ENCODE peak calls at places on chromosomes 4 and X, in ten cellular contexts. Z is PC-3; A is heart right ventricle; N is H9; I is HCT116; Y is breast epithelium; G is sigmoid colon; S is CD4-positive, alpha-beta T cell; Q is brain microvascular endothelial cell; U is aorta. V is an unnamed sample.

GRCh38 chr4:16573744-16574143 is 324.7 kb downstream of the LDB2 start:
- DNase-seq in Y (peak), G (no peak), A (peak), Z (peak), Q (no peak), U (no peak), I (no peak), S (no peak), N (no peak), V (no peak)

GRCh38 chr4:38075370-38076152 is 115.4 kb downstream of the PTTG2 start:
- DNase-seq in U (no peak), N (no peak), I (no peak), Y (no peak), Q (peak), S (no peak), A (peak), G (no peak), Z (no peak), V (no peak)

GRCh38 chr4:6076391-6076790 is 58.2 kb upstream of the C4orf50 start:
- DNase-seq in U (no peak), Y (no peak), Q (no peak), Z (peak), N (no peak), S (no peak), G (no peak), I (no peak), A (no peak), V (no peak)

GRCh38 chr4:10965196-10965595 is 280.6 kb upstream of the CLNK start:
- DNase-seq in G (no peak), I (no peak), N (no peak), Z (no peak), S (no peak), Q (no peak), Y (no peak), A (no peak), U (no peak), V (no peak)

GRCh38 chr4:15755781-15756180 is 22.3 kb upstream of the CD38 start:
- DNase-seq in I (no peak), S (no peak), Y (no peak), Z (no peak), A (no peak), Q (no peak), G (no peak), U (no peak), N (no peak), V (no peak)

GRCh38 chrX:56069299-56069941 is 162.7 kb upstream of the KLF8 start:
- DNase-seq in S (no peak), N (no peak), G (no peak), Z (no peak), Q (no peak), Y (no peak), I (no peak), U (peak), A (no peak), V (no peak)

GRCh38 chr4:168573870-168574269 is 77.0 kb downstream of the PALLD start:
- DNase-seq in U (no peak), G (no peak), A (no peak), I (no peak), Q (no peak), N (no peak), Z (no peak), S (no peak), Y (no peak), V (no peak)

GRCh38 chr4:44493924-44494323 is 45.3 kb upstream of the KCTD8 start:
- DNase-seq in G (no peak), N (peak), U (no peak), Q (peak), Z (peak), I (no peak), S (no peak), A (no peak), Y (no peak), V (no peak)

GRCh38 chr4:3780347-3781171 is 14.4 kb downstream of the ADRA2C start:
- DNase-seq in U (no peak), S (no peak), G (no peak), Z (no peak), I (no peak), Y (no peak), Q (no peak), N (peak), A (no peak), V (no peak)

GRCh38 chrX:68945603-68946228 is 116.9 kb downstream of the EFNB1 start:
- DNase-seq in U (no peak), N (peak), Z (peak), I (no peak), A (no peak), G (peak), Q (peak), S (no peak), Y (no peak), V (no peak)

GRCh38 chrX:9352243-9352642 is 112.6 kb upstream of the TBL1X start:
- DNase-seq in Z (no peak), G (no peak), I (no peak), S (no peak), N (no peak), Q (no peak), U (no peak), Y (no peak), A (no peak), V (no peak)

GRCh38 chrX:110276778-110277177 is 41.1 kb downstream of the AMMECR1 start:
- DNase-seq in Q (no peak), S (no peak), I (no peak), U (no peak), G (no peak), Z (no peak), A (no peak), Y (no peak), N (no peak), V (no peak)
- H3K27ac ChIP-seq in Q (no peak), S (no peak), I (no peak), U (no peak), G (no peak), Z (no peak), A (no peak), Y (no peak), N (no peak), V (no peak)

DNA sequence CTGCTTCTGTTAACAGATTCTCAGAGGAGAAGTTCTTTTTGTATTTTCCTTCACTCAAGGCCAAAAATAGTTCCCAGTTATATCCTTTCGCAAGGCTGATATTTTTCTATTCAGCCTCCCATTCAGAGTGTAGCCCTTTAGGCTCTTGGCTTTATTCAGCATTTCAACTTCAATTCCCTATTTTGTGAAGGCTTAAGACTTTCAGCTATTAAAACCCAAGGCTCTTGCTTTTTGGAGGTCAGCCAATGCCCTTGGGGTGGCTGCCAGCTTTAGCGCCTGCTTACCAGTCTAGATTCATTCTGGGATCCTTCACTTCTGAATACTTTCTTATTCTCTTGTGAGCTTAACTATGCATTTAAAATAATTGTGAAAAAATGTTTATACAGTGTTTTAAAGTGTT is 57.3 kb upstream of the ADGRA3 start:
- DNase-seq in Z (no peak), A (peak), S (no peak), U (peak), G (peak), I (no peak), Q (no peak), N (no peak), Y (peak), V (peak)
- H3K27ac ChIP-seq in Z (no peak), A (no peak), S (no peak), U (no peak), G (peak), I (no peak), Q (no peak), N (no peak), Y (no peak), V (peak)

GRCh38 chr4:182916483-182917181 is 554 bp downstream of the DCTD start:
- DNase-seq in N (peak), A (peak), Y (peak), G (peak), I (no peak), S (peak), Q (peak), U (peak), Z (peak), V (peak)
- H3K27ac ChIP-seq in N (no peak), A (peak), Y (peak), G (peak), I (peak), S (peak), Q (peak), U (peak), Z (no peak), V (peak)

GRCh38 chrX:118498351-118498750 is 2.7 kb downstream of the DOCK11 start:
- DNase-seq in G (no peak), N (no peak), U (no peak), Z (no peak), S (no peak), Y (no peak), Q (no peak), A (no peak), I (no peak), V (no peak)
- H3K27ac ChIP-seq in G (no peak), N (no peak), U (no peak), Z (no peak), S (peak), Y (no peak), Q (no peak), A (no peak), I (no peak), V (no peak)

GRCh38 chr4:123851521-123851920 is 454.9 kb downstream of the SPRY1 start:
- DNase-seq in N (no peak), I (no peak), A (no peak), U (no peak), G (no peak), Q (no peak), Y (no peak), S (no peak), Z (no peak), V (no peak)

GRCh38 chr4:123844374-123844773 is 447.8 kb downstream of the SPRY1 start:
- DNase-seq in I (no peak), Q (no peak), Y (no peak), A (no peak), N (no peak), U (no peak), S (no peak), G (no peak), Z (no peak), V (no peak)

GRCh38 chr4:123849495-123849894 is 452.9 kb downstream of the SPRY1 start:
- DNase-seq in I (no peak), Z (no peak), U (no peak), Q (no peak), A (no peak), Y (no peak), G (no peak), S (no peak), N (no peak), V (no peak)

GRCh38 chr4:123846627-123847026 is 450.0 kb downstream of the SPRY1 start:
- DNase-seq in Z (no peak), S (no peak), U (no peak), I (no peak), Y (no peak), Q (no peak), N (no peak), G (no peak), A (no peak), V (no peak)

GRCh38 chr4:123848615-123849014 is 452.0 kb downstream of the SPRY1 start:
- DNase-seq in A (no peak), Y (no peak), I (no peak), N (no peak), S (no peak), Q (no peak), G (no peak), Z (no peak), U (no peak), V (no peak)
- H3K27ac ChIP-seq in A (peak), Y (peak), I (no peak), N (no peak), S (no peak), Q (no peak), G (no peak), Z (no peak), U (no peak), V (no peak)

GRCh38 chr4:2516635-2517034 is 19.8 kb upstream of the FAM193A start:
- DNase-seq in Y (no peak), Q (no peak), U (no peak), G (no peak), I (no peak), Z (no peak), A (no peak), S (no peak), N (no peak), V (no peak)
- H3K27ac ChIP-seq in Y (peak), Q (no peak), U (peak), G (no peak), I (no peak), Z (no peak), A (peak), S (peak), N (no peak), V (no peak)

V was measured in dorsolateral prefrontal cortex.